ENCODE peak calls at places on chromosomes 2 and 18, in five cellular contexts. V is PC-3, Z is right lobe of liver, O is bronchial epithelial cell, S is endothelial cell of umbilical vein. A is an unnamed sample.

GRCh38 chr2:40168546-40168945 is 283.3 kb downstream of the SLC8A1 start:
- DNase-seq in V (no peak), Z (no peak), O (no peak), S (no peak), A (no peak)

GRCh38 chr18:52995875-52996274 is 655.9 kb downstream of the DCC start:
- DNase-seq in V (no peak), Z (no peak), O (no peak), S (no peak), A (no peak)

GRCh38 chr2:217932661-217933325 is 70.0 kb downstream of the TNS1 start:
- DNase-seq in V (no peak), Z (no peak), O (no peak), S (peak; percentile 47), A (no peak)

GRCh38 chr18:55737781-55738468 is 149.9 kb upstream of the TCF4 start:
- DNase-seq in V (no peak), Z (no peak), O (no peak), S (no peak), A (no peak)

GRCh38 chr2:18701981-18702380 is 112.6 kb upstream of the NT5C1B start:
- DNase-seq in V (peak; percentile 84), Z (no peak), O (peak; percentile 76), S (no peak), A (no peak)

GRCh38 chr2:127621981-127622431 is 23.9 kb upstream of the GPR17 start:
- DNase-seq in V (no peak), Z (no peak), O (no peak), S (no peak), A (no peak)

GRCh38 chr18:61743775-61744531 is 148.9 kb downstream of the RNF152 start:
- DNase-seq in V (no peak), Z (no peak), O (no peak), S (no peak), A (no peak)

GRCh38 chr2:117785740-117786139 is 28.8 kb upstream of the DDX18 start:
- DNase-seq in V (peak; percentile 68), Z (no peak), O (peak; percentile 53), S (peak; percentile 37), A (peak; percentile 13)

GRCh38 chr18:6086731-6087130 is 191.4 kb upstream of the TMEM200C start:
- DNase-seq in V (peak; percentile 52), Z (no peak), O (no peak), S (no peak), A (no peak)

GRCh38 chr2:128371248-128371630 is 52.6 kb upstream of the HS6ST1 start:
- DNase-seq in V (no peak), Z (no peak), O (no peak), S (no peak), A (no peak)

GRCh38 chr2:241813080-241813805 is 4.2 kb downstream of the NEU4 start:
- DNase-seq in V (no peak), Z (peak; percentile 50), O (no peak), S (no peak), A (no peak)

GRCh38 chr2:10276481-10277292 is 26.0 kb upstream of the HPCAL1 start:
- DNase-seq in V (no peak), Z (no peak), O (no peak), S (no peak), A (no peak)

GRCh38 chr2:88452980-88453582 is 588 bp upstream of the FOXI3 start:
- DNase-seq in V (no peak), Z (no peak), O (peak; percentile 17), S (peak; percentile 31), A (no peak)

GRCh38 chr2:183105402-183106134 is 18.7 kb upstream of the NUP35 start:
- DNase-seq in V (peak; percentile 68), Z (no peak), O (peak; percentile 81), S (no peak), A (no peak)

GRCh38 chr2:96099861-96100798 is 16.2 kb downstream of the ADRA2B start:
- DNase-seq in V (no peak), Z (peak; percentile 41), O (peak; percentile 59), S (peak; percentile 26), A (no peak)

GRCh38 chr2:11187083-11187619 is 31.9 kb downstream of the SLC66A3 start:
- DNase-seq in V (peak; percentile 52), Z (no peak), O (peak; percentile 45), S (peak; percentile 41), A (no peak)

GRCh38 chr2:172252154-172252553 is 149.5 kb upstream of the DLX2 start:
- DNase-seq in V (no peak), Z (no peak), O (no peak), S (peak; percentile 30), A (no peak)

GRCh38 chr2:57397550-57398360 is 648.9 kb upstream of the VRK2 start:
- DNase-seq in V (no peak), Z (no peak), O (no peak), S (no peak), A (no peak)

GRCh38 chr2:227890495-227891079 is 19.2 kb downstream of the DAW1 start:
- DNase-seq in V (peak; percentile 80), Z (no peak), O (peak; percentile 68), S (peak; percentile 58), A (no peak)

GRCh38 chr2:186532891-186533290 is 46.8 kb downstream of the ZC3H15 start:
- DNase-seq in V (no peak), Z (no peak), O (peak; percentile 42), S (peak; percentile 76), A (no peak)

GRCh38 chr18:2223394-2223793 is 347.9 kb downstream of the METTL4 start:
- DNase-seq in V (peak; percentile 7), Z (no peak), O (no peak), S (no peak), A (no peak)

GRCh38 chr2:168752361-168752760 is 50.1 kb upstream of the NOSTRIN start:
- DNase-seq in V (no peak), Z (no peak), O (no peak), S (no peak), A (no peak)

GRCh38 chr2:199798881-199799580 is 52.0 kb downstream of the FTCDNL1 start:
- DNase-seq in V (no peak), Z (no peak), O (no peak), S (peak; percentile 61), A (no peak)

GRCh38 chr2:83531211-83531610 is 927.9 kb downstream of the SUCLG1 start:
- DNase-seq in V (no peak), Z (no peak), O (no peak), S (no peak), A (no peak)

GRCh38 chr18:63511285-63511684 is 30.9 kb upstream of the SERPINB12 start:
- DNase-seq in V (peak; percentile 87), Z (no peak), O (peak; percentile 80), S (peak; percentile 33), A (peak; percentile 72)

GRCh38 chr2:172704072-172704936 is 31.3 kb upstream of the RAPGEF4 start:
- DNase-seq in V (peak; percentile 78), Z (no peak), O (peak; percentile 40), S (peak; percentile 34), A (peak; percentile 13)

GRCh38 chr2:180203972-180204371 is 196.9 kb upstream of the CWC22 start:
- DNase-seq in V (no peak), Z (no peak), O (peak; percentile 93), S (no peak), A (no peak)

GRCh38 chr2:233445152-233445830 is 91.0 kb downstream of the DGKD start:
- DNase-seq in V (no peak), Z (peak; percentile 32), O (no peak), S (no peak), A (no peak)

GRCh38 chr2:30368258-30368657 is 78.8 kb upstream of the LCLAT1 start:
- DNase-seq in V (no peak), Z (no peak), O (no peak), S (no peak), A (no peak)

GRCh38 chr18:3454365-3455089 is 4.6 kb downstream of the TGIF1 start:
- DNase-seq in V (peak; percentile 76), Z (peak; percentile 58), O (peak; percentile 70), S (peak; percentile 95), A (no peak)

GRCh38 chr2:230872968-230873669 is 8.4 kb downstream of the ITM2C start:
- DNase-seq in V (no peak), Z (no peak), O (no peak), S (no peak), A (no peak)

GRCh38 chr2:226418521-226418920 is 381.1 kb downstream of the IRS1 start:
- DNase-seq in V (no peak), Z (no peak), O (no peak), S (no peak), A (no peak)

GRCh38 chr2:112877423-112877822 is 33.5 kb upstream of the IL37 start:
- DNase-seq in V (peak; percentile 52), Z (no peak), O (peak; percentile 100), S (no peak), A (no peak)

GRCh38 chr2:158359846-158360245 is 96.7 kb downstream of the CCDC148 start:
- DNase-seq in V (peak; percentile 92), Z (no peak), O (peak; percentile 91), S (no peak), A (no peak)

GRCh38 chr2:232382331-232383225 is 4.0 kb downstream of the ALPP start:
- DNase-seq in V (no peak), Z (no peak), O (no peak), S (no peak), A (no peak)
- H3K27me3 ChIP-seq in V (no peaks in the 10 kb centered on the region), Z (no peaks in the 10 kb centered on the region), O (peaks cover 28% of the 10 kb centered on the region), S (peaks cover 45% of the 10 kb centered on the region), A (peaks cover 23% of the 10 kb centered on the region)

GRCh38 chr2:94881070-94881469 is 9.8 kb downstream of the TEKT4 start:
- DNase-seq in V (no peak), Z (no peak), O (no peak), S (no peak), A (no peak)
- H3K4me3 ChIP-seq in V (no peak overlapping the region), Z (no peak overlapping the region), O (no peak overlapping the region), S (no peak overlapping the region), A (no peak overlapping the region)

GRCh38 chr2:239609162-239609561 is 208.3 kb upstream of the HDAC4 start:
- DNase-seq in V (no peak), Z (peak; percentile 41), O (no peak), S (no peak), A (no peak)

GRCh38 chr2:239611222-239611795 is 210.5 kb upstream of the HDAC4 start:
- DNase-seq in V (no peak), Z (peak; percentile 39), O (no peak), S (no peak), A (no peak)

GRCh38 chr2:239610457-239611221 is 209.8 kb upstream of the HDAC4 start:
- DNase-seq in V (no peak), Z (peak; percentile 30), O (no peak), S (no peak), A (no peak)

GRCh38 chr2:239608723-239609122 is 207.9 kb upstream of the HDAC4 start:
- DNase-seq in V (no peak), Z (peak; percentile 40), O (no peak), S (no peak), A (no peak)

GRCh38 chr2:239609583-239610310 is 208.9 kb upstream of the HDAC4 start:
- DNase-seq in V (no peak), Z (peak; percentile 45), O (no peak), S (no peak), A (no peak)
- H3K27me3 ChIP-seq in V (peaks cover 79% of the 10 kb centered on the region), Z (no peaks in the 10 kb centered on the region), O (no peaks in the 10 kb centered on the region), S (no peaks in the 10 kb centered on the region), A (no peaks in the 10 kb centered on the region)

GRCh38 chr2:37357461-37358008 is 13.1 kb downstream of the QPCT start:
- DNase-seq in V (no peak), Z (no peak), O (no peak), S (no peak), A (no peak)
- H3K4me3 ChIP-seq in V (no peak overlapping the region), Z (no peak overlapping the region), O (no peak overlapping the region), S (no peak overlapping the region), A (no peak overlapping the region)

A was measured in iPS DF 6.9.